ENCODE peak calls at places on chromosome 20, in five cellular contexts. One of them, this sample, is unnamed.
A peak's percentile ranks its signal among the peaks of the same experiment; 100 is the strongest.

GRCh38 chr20:11755071-11755881 is 162.4 kb upstream of the BTBD3 start:
- DNase-seq in ascending aorta: no peak
- DNase-seq in endodermal cell: no peak
- DNase-seq in foreskin fibroblast: no peak
- DNase-seq in mammary epithelial cell: no peak
- DNase-seq in this sample: no peak

GRCh38 chr20:52003976-52004375 is 187.6 kb downstream of the ZFP64 start:
- DNase-seq in ascending aorta: no peak
- DNase-seq in endodermal cell: no peak
- DNase-seq in foreskin fibroblast: no peak
- DNase-seq in mammary epithelial cell: no peak
- DNase-seq in this sample: no peak

GRCh38 chr20:32651537-32651936 is 22.2 kb downstream of the C20orf203 start:
- DNase-seq in ascending aorta: no peak
- DNase-seq in endodermal cell: peak; percentile 41
- DNase-seq in foreskin fibroblast: no peak
- DNase-seq in mammary epithelial cell: no peak
- DNase-seq in this sample: no peak

GRCh38 chr20:53097371-53097770 is 125.2 kb downstream of the TSHZ2 start:
- DNase-seq in ascending aorta: no peak
- DNase-seq in endodermal cell: no peak
- DNase-seq in foreskin fibroblast: no peak
- DNase-seq in mammary epithelial cell: no peak
- DNase-seq in this sample: no peak

GRCh38 chr20:44209691-44210421 is 715 bp downstream of the OSER1 start:
- DNase-seq in ascending aorta: peak; percentile 67
- DNase-seq in endodermal cell: peak; percentile 81
- DNase-seq in foreskin fibroblast: no peak
- DNase-seq in mammary epithelial cell: no peak
- DNase-seq in this sample: no peak

GRCh38 chr20:43827940-43828562 is 86.6 kb upstream of the TOX2 start:
- DNase-seq in ascending aorta: no peak
- DNase-seq in endodermal cell: no peak
- DNase-seq in foreskin fibroblast: no peak
- DNase-seq in mammary epithelial cell: no peak
- DNase-seq in this sample: no peak

GRCh38 chr20:58690351-58690750 is 2.2 kb upstream of the NPEPL1 start:
- DNase-seq in ascending aorta: no peak
- DNase-seq in endodermal cell: no peak
- DNase-seq in foreskin fibroblast: no peak
- DNase-seq in mammary epithelial cell: no peak
- DNase-seq in this sample: no peak

GRCh38 chr20:41423026-41423425 is 56.4 kb upstream of the EMILIN3 start:
- DNase-seq in ascending aorta: no peak
- DNase-seq in endodermal cell: no peak
- DNase-seq in foreskin fibroblast: no peak
- DNase-seq in mammary epithelial cell: no peak
- DNase-seq in this sample: no peak

GRCh38 chr20:54340667-54341081 is 132.8 kb downstream of the PFDN4 start:
- DNase-seq in ascending aorta: no peak
- DNase-seq in endodermal cell: no peak
- DNase-seq in foreskin fibroblast: peak; percentile 79
- DNase-seq in mammary epithelial cell: no peak
- DNase-seq in this sample: no peak

GRCh38 chr20:23242104-23242503 is 108.5 kb upstream of the NXT1 start:
- DNase-seq in ascending aorta: no peak
- DNase-seq in endodermal cell: no peak
- DNase-seq in foreskin fibroblast: no peak
- DNase-seq in mammary epithelial cell: no peak
- DNase-seq in this sample: no peak

GRCh38 chr20:25285091-25285647 is 37.3 kb downstream of the PYGB start:
- DNase-seq in ascending aorta: peak; percentile 50
- DNase-seq in endodermal cell: peak; percentile 71
- DNase-seq in foreskin fibroblast: no peak
- DNase-seq in mammary epithelial cell: no peak
- DNase-seq in this sample: no peak

GRCh38 chr20:21315138-21315537 is 12.0 kb downstream of the XRN2 start:
- DNase-seq in ascending aorta: no peak
- DNase-seq in endodermal cell: no peak
- DNase-seq in foreskin fibroblast: peak; percentile 50
- DNase-seq in mammary epithelial cell: peak; percentile 94
- DNase-seq in this sample: no peak

GRCh38 chr20:41140226-41141133 is 3.1 kb downstream of the PLCG1 start:
- DNase-seq in ascending aorta: no peak
- DNase-seq in endodermal cell: no peak
- DNase-seq in foreskin fibroblast: no peak
- DNase-seq in mammary epithelial cell: no peak
- DNase-seq in this sample: no peak

GRCh38 chr20:58065508-58066361 is 162.7 kb downstream of the ANKRD60 start:
- DNase-seq in ascending aorta: no peak
- DNase-seq in endodermal cell: peak; percentile 56
- DNase-seq in foreskin fibroblast: peak; percentile 23
- DNase-seq in mammary epithelial cell: peak; percentile 90
- DNase-seq in this sample: no peak

GRCh38 chr20:56861590-56861989 is 232.5 kb downstream of the TFAP2C start:
- DNase-seq in ascending aorta: no peak
- DNase-seq in endodermal cell: peak; percentile 57
- DNase-seq in foreskin fibroblast: no peak
- DNase-seq in mammary epithelial cell: no peak
- DNase-seq in this sample: no peak

GRCh38 chr20:58069796-58070663 is 158.4 kb downstream of the ANKRD60 start:
- DNase-seq in ascending aorta: peak; percentile 22
- DNase-seq in endodermal cell: peak; percentile 24
- DNase-seq in foreskin fibroblast: no peak
- DNase-seq in mammary epithelial cell: no peak
- DNase-seq in this sample: no peak

GRCh38 chr20:59625214-59625922 is 21.0 kb downstream of the PHACTR3 start:
- DNase-seq in ascending aorta: no peak
- DNase-seq in endodermal cell: no peak
- DNase-seq in foreskin fibroblast: no peak
- DNase-seq in mammary epithelial cell: no peak
- DNase-seq in this sample: no peak

GRCh38 chr20:55216525-55217242 is 741.3 kb downstream of the DOK5 start:
- DNase-seq in ascending aorta: no peak
- DNase-seq in endodermal cell: no peak
- DNase-seq in foreskin fibroblast: no peak
- DNase-seq in mammary epithelial cell: peak; percentile 85
- DNase-seq in this sample: no peak

GRCh38 chr20:41428285-41428684 is 61.7 kb upstream of the EMILIN3 start:
- DNase-seq in ascending aorta: no peak
- DNase-seq in endodermal cell: no peak
- DNase-seq in foreskin fibroblast: peak; percentile 69
- DNase-seq in mammary epithelial cell: peak; percentile 62
- DNase-seq in this sample: peak; percentile 50

GRCh38 chr20:47998736-47999135 is 213.5 kb upstream of the SULF2 start:
- DNase-seq in ascending aorta: no peak
- DNase-seq in endodermal cell: no peak
- DNase-seq in foreskin fibroblast: no peak
- DNase-seq in mammary epithelial cell: no peak
- DNase-seq in this sample: no peak

GRCh38 chr20:13671500-13672288 is 33.0 kb upstream of the TASP1 start:
- DNase-seq in ascending aorta: peak; percentile 87
- DNase-seq in endodermal cell: no peak
- DNase-seq in foreskin fibroblast: peak; percentile 41
- DNase-seq in mammary epithelial cell: peak; percentile 41
- DNase-seq in this sample: no peak

GRCh38 chr20:7392551-7392950 is 547.7 kb downstream of the HAO1 start:
- DNase-seq in ascending aorta: no peak
- DNase-seq in endodermal cell: no peak
- DNase-seq in foreskin fibroblast: peak; percentile 19
- DNase-seq in mammary epithelial cell: peak; percentile 27
- DNase-seq in this sample: no peak

GRCh38 chr20:3782597-3782996 is 1.3 kb upstream of the SPEF1 start:
- DNase-seq in ascending aorta: peak; percentile 58
- DNase-seq in endodermal cell: no peak
- DNase-seq in foreskin fibroblast: no peak
- DNase-seq in mammary epithelial cell: no peak
- DNase-seq in this sample: no peak

GRCh38 chr20:21325296-21325695 is 22.2 kb downstream of the XRN2 start:
- DNase-seq in ascending aorta: no peak
- DNase-seq in endodermal cell: no peak
- DNase-seq in foreskin fibroblast: no peak
- DNase-seq in mammary epithelial cell: no peak
- DNase-seq in this sample: no peak

GRCh38 chr20:33840759-33841438 is 29.8 kb downstream of the CHMP4B start:
- DNase-seq in ascending aorta: no peak
- DNase-seq in endodermal cell: no peak
- DNase-seq in foreskin fibroblast: no peak
- DNase-seq in mammary epithelial cell: no peak
- DNase-seq in this sample: no peak

GRCh38 chr20:33835773-33836172 is 24.6 kb downstream of the CHMP4B start:
- DNase-seq in ascending aorta: no peak
- DNase-seq in endodermal cell: no peak
- DNase-seq in foreskin fibroblast: no peak
- DNase-seq in mammary epithelial cell: no peak
- DNase-seq in this sample: no peak

GRCh38 chr20:33838035-33838864 is 27.1 kb downstream of the CHMP4B start:
- DNase-seq in ascending aorta: no peak
- DNase-seq in endodermal cell: no peak
- DNase-seq in foreskin fibroblast: no peak
- DNase-seq in mammary epithelial cell: peak; percentile 52
- DNase-seq in this sample: no peak

GRCh38 chr20:33839591-33839990 is 28.4 kb downstream of the CHMP4B start:
- DNase-seq in ascending aorta: no peak
- DNase-seq in endodermal cell: no peak
- DNase-seq in foreskin fibroblast: no peak
- DNase-seq in mammary epithelial cell: no peak
- DNase-seq in this sample: no peak

DNA sequence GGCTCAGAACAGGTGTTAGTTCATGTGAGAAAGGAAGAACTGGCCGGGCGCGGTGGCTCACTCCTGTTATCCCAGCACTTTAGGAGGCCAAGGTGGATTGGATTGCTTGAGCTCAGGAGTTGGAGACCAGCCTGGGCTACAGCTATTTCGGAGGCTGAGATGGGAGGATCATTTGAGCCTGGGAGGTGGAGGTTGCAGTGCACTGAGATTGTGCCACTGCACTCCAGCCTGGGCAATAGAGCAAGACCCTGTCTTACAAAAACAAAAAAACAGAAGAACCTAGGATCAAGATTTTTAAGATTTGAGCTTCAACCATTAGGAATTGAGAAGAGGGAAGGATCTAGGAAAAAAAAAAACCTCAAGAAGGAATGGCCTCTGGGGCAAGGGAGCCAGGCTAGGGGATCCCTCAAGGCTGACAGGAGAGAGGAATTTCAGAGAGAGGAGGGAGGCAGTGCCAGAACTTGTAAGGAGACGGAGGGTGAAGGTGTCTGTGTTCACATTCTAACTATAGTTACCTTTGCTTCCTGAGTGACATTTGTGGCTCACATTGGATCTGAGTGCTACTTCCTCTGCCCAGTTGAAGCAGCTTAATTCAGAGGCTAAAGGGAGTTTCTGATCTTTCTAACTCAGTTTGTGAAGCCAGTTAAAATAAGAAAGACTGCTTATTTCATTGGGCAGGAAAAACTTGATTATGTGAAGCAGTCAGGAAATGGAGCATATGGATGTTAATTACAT is 26.1 kb downstream of the CHMP4B start:
- DNase-seq in ascending aorta: no peak
- DNase-seq in endodermal cell: no peak
- DNase-seq in foreskin fibroblast: no peak
- DNase-seq in mammary epithelial cell: no peak
- DNase-seq in this sample: no peak
- H3K4me3 ChIP-seq in ascending aorta: no peak overlapping the region
- H3K4me3 ChIP-seq in endodermal cell: no peak overlapping the region
- H3K4me3 ChIP-seq in foreskin fibroblast: no peak overlapping the region
- H3K4me3 ChIP-seq in mammary epithelial cell: no peak overlapping the region
- H3K4me3 ChIP-seq in this sample: no peak overlapping the region

GRCh38 chr20:5650191-5650691 is 100.0 kb upstream of the SHLD1 start:
- DNase-seq in ascending aorta: no peak
- DNase-seq in endodermal cell: no peak
- DNase-seq in foreskin fibroblast: no peak
- DNase-seq in mammary epithelial cell: no peak
- DNase-seq in this sample: no peak
- H3K4me3 ChIP-seq in ascending aorta: no peak overlapping the region
- H3K4me3 ChIP-seq in endodermal cell: no peak overlapping the region
- H3K4me3 ChIP-seq in foreskin fibroblast: no peak overlapping the region
- H3K4me3 ChIP-seq in mammary epithelial cell: no peak overlapping the region
- H3K4me3 ChIP-seq in this sample: no peak overlapping the region

GRCh38 chr20:63497138-63497945 is 1.5 kb downstream of the EEF1A2 start:
- DNase-seq in ascending aorta: no peak
- DNase-seq in endodermal cell: no peak
- DNase-seq in foreskin fibroblast: no peak
- DNase-seq in mammary epithelial cell: no peak
- DNase-seq in this sample: no peak
- H3K4me3 ChIP-seq in ascending aorta: no peak overlapping the region
- H3K4me3 ChIP-seq in endodermal cell: no peak overlapping the region
- H3K4me3 ChIP-seq in foreskin fibroblast: no peak overlapping the region
- H3K4me3 ChIP-seq in mammary epithelial cell: no peak overlapping the region
- H3K4me3 ChIP-seq in this sample: no peak overlapping the region

GRCh38 chr20:34216382-34216742 is 24.9 kb upstream of the ASIP start:
- DNase-seq in ascending aorta: no peak
- DNase-seq in endodermal cell: no peak
- DNase-seq in foreskin fibroblast: no peak
- DNase-seq in mammary epithelial cell: no peak
- DNase-seq in this sample: no peak
- H3K4me3 ChIP-seq in ascending aorta: peak overlapping the region; percentile 55
- H3K4me3 ChIP-seq in endodermal cell: peak overlapping the region; percentile 70
- H3K4me3 ChIP-seq in foreskin fibroblast: peak overlapping the region; percentile 75
- H3K4me3 ChIP-seq in mammary epithelial cell: peak overlapping the region; percentile 54
- H3K4me3 ChIP-seq in this sample: peak overlapping the region; percentile 64

GRCh38 chr20:2509794-2510193 is 1.1 kb upstream of the ZNF343 start:
- DNase-seq in ascending aorta: no peak
- DNase-seq in endodermal cell: no peak
- DNase-seq in foreskin fibroblast: no peak
- DNase-seq in mammary epithelial cell: no peak
- DNase-seq in this sample: no peak
- H3K4me3 ChIP-seq in ascending aorta: no peak overlapping the region
- H3K4me3 ChIP-seq in endodermal cell: peak overlapping the region; percentile 91
- H3K4me3 ChIP-seq in foreskin fibroblast: peak overlapping the region; percentile 96
- H3K4me3 ChIP-seq in mammary epithelial cell: peak overlapping the region; percentile 84
- H3K4me3 ChIP-seq in this sample: no peak overlapping the region

GRCh38 chr20:46018611-46019010 is 9.9 kb downstream of the MMP9 start:
- DNase-seq in ascending aorta: no peak
- DNase-seq in endodermal cell: no peak
- DNase-seq in foreskin fibroblast: no peak
- DNase-seq in mammary epithelial cell: no peak
- DNase-seq in this sample: no peak
- H3K4me3 ChIP-seq in ascending aorta: no peak overlapping the region
- H3K4me3 ChIP-seq in endodermal cell: no peak overlapping the region
- H3K4me3 ChIP-seq in foreskin fibroblast: no peak overlapping the region
- H3K4me3 ChIP-seq in mammary epithelial cell: no peak overlapping the region
- H3K4me3 ChIP-seq in this sample: no peak overlapping the region

DNA sequence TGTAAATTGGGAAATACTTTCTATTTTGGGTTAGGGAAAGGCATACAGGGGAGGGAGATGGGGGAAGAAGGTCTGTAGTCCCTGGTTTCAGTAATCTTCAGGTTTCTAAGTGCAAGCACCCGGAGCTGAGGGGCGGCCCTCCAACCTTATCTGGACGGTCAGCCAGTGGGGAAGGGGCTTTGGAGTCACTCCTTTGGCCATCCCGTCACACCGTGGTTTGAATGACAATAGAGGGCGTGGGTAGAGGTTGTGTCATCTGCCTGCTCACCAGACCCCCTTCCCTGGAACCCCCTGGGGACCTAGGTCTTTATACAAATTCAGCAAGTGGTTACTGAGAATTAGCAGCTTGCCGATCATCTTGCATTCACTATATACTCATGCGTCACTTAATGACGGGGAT is 29.0 kb downstream of the STK35 start:
- DNase-seq in ascending aorta: no peak
- DNase-seq in endodermal cell: peak; percentile 75
- DNase-seq in foreskin fibroblast: no peak
- DNase-seq in mammary epithelial cell: no peak
- DNase-seq in this sample: no peak
- H3K4me3 ChIP-seq in ascending aorta: no peak overlapping the region
- H3K4me3 ChIP-seq in endodermal cell: no peak overlapping the region
- H3K4me3 ChIP-seq in foreskin fibroblast: no peak overlapping the region
- H3K4me3 ChIP-seq in mammary epithelial cell: no peak overlapping the region
- H3K4me3 ChIP-seq in this sample: no peak overlapping the region

This sample was measured in kidney epithelial cell.